ENCODE peak calls at places on chromosomes 12 and 14, in nine cellular contexts. One of them, this sample, is unnamed. For H3K4me1, the result is how much of the 10 kb centered on the place peaks cover.

GRCh38 chr14:69803753-69804152 is 6.7 kb upstream of the SLC10A1 start:
- DNase-seq in cardiac muscle cell: no peak
- DNase-seq in neural progenitor cell: no peak
- DNase-seq in colonic mucosa: no peak
- DNase-seq in body of pancreas: no peak
- DNase-seq in BE2C: no peak
- DNase-seq in OCI-LY7: no peak
- DNase-seq in endodermal cell: no peak
- DNase-seq in left ventricle myocardium inferior: no peak
- DNase-seq in this sample: no peak

GRCh38 chr12:49873361-49873934 is 30.3 kb downstream of the FAIM2 start:
- DNase-seq in cardiac muscle cell: peak
- DNase-seq in neural progenitor cell: no peak
- DNase-seq in colonic mucosa: no peak
- DNase-seq in body of pancreas: no peak
- DNase-seq in BE2C: peak
- DNase-seq in OCI-LY7: no peak
- DNase-seq in endodermal cell: peak
- DNase-seq in left ventricle myocardium inferior: peak
- DNase-seq in this sample: peak

GRCh38 chr14:60646202-60646886 is 2.9 kb downstream of the SIX1 start:
- DNase-seq in cardiac muscle cell: no peak
- DNase-seq in neural progenitor cell: peak
- DNase-seq in colonic mucosa: no peak
- DNase-seq in body of pancreas: no peak
- DNase-seq in BE2C: no peak
- DNase-seq in OCI-LY7: no peak
- DNase-seq in endodermal cell: peak
- DNase-seq in left ventricle myocardium inferior: no peak
- DNase-seq in this sample: no peak

GRCh38 chr12:90905691-90906370 is 49.1 kb downstream of the CCER1 start:
- DNase-seq in cardiac muscle cell: no peak
- DNase-seq in neural progenitor cell: no peak
- DNase-seq in colonic mucosa: no peak
- DNase-seq in body of pancreas: no peak
- DNase-seq in BE2C: no peak
- DNase-seq in OCI-LY7: no peak
- DNase-seq in endodermal cell: no peak
- DNase-seq in left ventricle myocardium inferior: no peak
- DNase-seq in this sample: no peak

GRCh38 chr14:92577321-92577742 is 63.8 kb downstream of the RIN3 start:
- DNase-seq in cardiac muscle cell: no peak
- DNase-seq in neural progenitor cell: no peak
- DNase-seq in colonic mucosa: no peak
- DNase-seq in body of pancreas: no peak
- DNase-seq in BE2C: no peak
- DNase-seq in OCI-LY7: no peak
- DNase-seq in endodermal cell: no peak
- DNase-seq in left ventricle myocardium inferior: no peak
- DNase-seq in this sample: no peak

GRCh38 chr14:34872822-34873590 is 2.2 kb downstream of the BAZ1A start:
- DNase-seq in cardiac muscle cell: peak
- DNase-seq in neural progenitor cell: peak
- DNase-seq in colonic mucosa: peak
- DNase-seq in body of pancreas: peak
- DNase-seq in BE2C: no peak
- DNase-seq in OCI-LY7: peak
- DNase-seq in endodermal cell: no peak
- DNase-seq in left ventricle myocardium inferior: no peak
- DNase-seq in this sample: no peak

GRCh38 chr14:71115306-71115705 is 208.0 kb downstream of the PCNX1 start:
- DNase-seq in cardiac muscle cell: no peak
- DNase-seq in neural progenitor cell: no peak
- DNase-seq in colonic mucosa: no peak
- DNase-seq in body of pancreas: no peak
- DNase-seq in BE2C: no peak
- DNase-seq in OCI-LY7: no peak
- DNase-seq in endodermal cell: no peak
- DNase-seq in left ventricle myocardium inferior: no peak
- DNase-seq in this sample: no peak

GRCh38 chr12:48956279-48957140 is 777 bp downstream of the ARF3 start:
- DNase-seq in cardiac muscle cell: peak
- DNase-seq in neural progenitor cell: peak
- DNase-seq in colonic mucosa: peak
- DNase-seq in body of pancreas: peak
- DNase-seq in BE2C: peak
- DNase-seq in OCI-LY7: peak
- DNase-seq in endodermal cell: peak
- DNase-seq in left ventricle myocardium inferior: peak
- DNase-seq in this sample: peak

GRCh38 chr14:93960774-93961438 is 15.5 kb downstream of the ASB2 start:
- DNase-seq in cardiac muscle cell: no peak
- DNase-seq in neural progenitor cell: no peak
- DNase-seq in colonic mucosa: no peak
- DNase-seq in body of pancreas: no peak
- DNase-seq in BE2C: no peak
- DNase-seq in OCI-LY7: no peak
- DNase-seq in endodermal cell: no peak
- DNase-seq in left ventricle myocardium inferior: no peak
- DNase-seq in this sample: no peak

GRCh38 chr14:93959239-93960107 is 16.9 kb downstream of the ASB2 start:
- DNase-seq in cardiac muscle cell: peak
- DNase-seq in neural progenitor cell: no peak
- DNase-seq in colonic mucosa: peak
- DNase-seq in body of pancreas: peak
- DNase-seq in BE2C: peak
- DNase-seq in OCI-LY7: peak
- DNase-seq in endodermal cell: peak
- DNase-seq in left ventricle myocardium inferior: no peak
- DNase-seq in this sample: peak

GRCh38 chr14:93961610-93962009 is 14.8 kb downstream of the ASB2 start:
- DNase-seq in cardiac muscle cell: no peak
- DNase-seq in neural progenitor cell: no peak
- DNase-seq in colonic mucosa: no peak
- DNase-seq in body of pancreas: no peak
- DNase-seq in BE2C: no peak
- DNase-seq in OCI-LY7: peak
- DNase-seq in endodermal cell: no peak
- DNase-seq in left ventricle myocardium inferior: no peak
- DNase-seq in this sample: no peak

GRCh38 chr14:93958567-93959238 is 17.7 kb downstream of the ASB2 start:
- DNase-seq in cardiac muscle cell: no peak
- DNase-seq in neural progenitor cell: no peak
- DNase-seq in colonic mucosa: no peak
- DNase-seq in body of pancreas: no peak
- DNase-seq in BE2C: no peak
- DNase-seq in OCI-LY7: peak
- DNase-seq in endodermal cell: no peak
- DNase-seq in left ventricle myocardium inferior: no peak
- DNase-seq in this sample: no peak

DNA sequence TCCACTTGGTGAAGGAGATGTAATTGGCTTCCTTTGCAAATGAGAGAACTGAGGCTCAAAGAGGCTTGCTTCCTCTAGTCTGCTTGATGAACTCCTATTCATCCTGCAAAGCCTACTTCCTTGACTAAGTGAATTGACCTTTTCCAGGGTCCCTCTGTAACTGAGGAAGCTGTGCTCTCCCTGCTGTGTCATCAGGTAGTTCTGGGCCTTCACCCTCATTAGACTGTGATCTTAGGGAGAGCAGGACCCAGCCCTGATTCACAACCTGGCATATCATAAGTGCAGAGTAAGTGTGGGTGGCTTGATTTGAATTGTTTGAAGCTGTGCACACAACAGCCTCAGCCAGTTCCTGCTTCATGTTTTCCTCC is 16.3 kb downstream of the ASB2 start:
- DNase-seq in cardiac muscle cell: no peak
- DNase-seq in neural progenitor cell: no peak
- DNase-seq in colonic mucosa: no peak
- DNase-seq in body of pancreas: no peak
- DNase-seq in BE2C: no peak
- DNase-seq in OCI-LY7: peak
- DNase-seq in endodermal cell: no peak
- DNase-seq in left ventricle myocardium inferior: no peak
- DNase-seq in this sample: no peak
- H3K4me3 ChIP-seq in cardiac muscle cell: no peak
- H3K4me3 ChIP-seq in neural progenitor cell: no peak
- H3K4me3 ChIP-seq in colonic mucosa: no peak
- H3K4me3 ChIP-seq in body of pancreas: no peak
- H3K4me3 ChIP-seq in BE2C: no peak
- H3K4me3 ChIP-seq in OCI-LY7: peak
- H3K4me3 ChIP-seq in endodermal cell: no peak
- H3K4me3 ChIP-seq in left ventricle myocardium inferior: no peak
- H3K4me3 ChIP-seq in this sample: no peak

GRCh38 chr12:8658361-8658760 is 4.3 kb downstream of the MFAP5 start:
- DNase-seq in cardiac muscle cell: peak
- DNase-seq in neural progenitor cell: peak
- DNase-seq in colonic mucosa: no peak
- DNase-seq in body of pancreas: no peak
- DNase-seq in BE2C: no peak
- DNase-seq in OCI-LY7: no peak
- DNase-seq in endodermal cell: peak
- DNase-seq in left ventricle myocardium inferior: no peak
- DNase-seq in this sample: no peak
- H3K4me1 ChIP-seq in cardiac muscle cell: under half
- H3K4me1 ChIP-seq in neural progenitor cell: under half
- H3K4me1 ChIP-seq in colonic mucosa: under half
- H3K4me1 ChIP-seq in body of pancreas: under half
- H3K4me1 ChIP-seq in BE2C: under half
- H3K4me1 ChIP-seq in OCI-LY7: under half
- H3K4me1 ChIP-seq in endodermal cell: under half
- H3K4me1 ChIP-seq in left ventricle myocardium inferior: under half
- H3K4me1 ChIP-seq in this sample: under half

GRCh38 chr14:103543140-103543539 is 14.1 kb downstream of the TRMT61A start:
- DNase-seq in cardiac muscle cell: no peak
- DNase-seq in neural progenitor cell: no peak
- DNase-seq in colonic mucosa: no peak
- DNase-seq in body of pancreas: no peak
- DNase-seq in BE2C: peak
- DNase-seq in OCI-LY7: no peak
- DNase-seq in endodermal cell: no peak
- DNase-seq in left ventricle myocardium inferior: no peak
- DNase-seq in this sample: no peak

GRCh38 chr14:103542545-103543088 is 13.6 kb downstream of the TRMT61A start:
- DNase-seq in cardiac muscle cell: no peak
- DNase-seq in neural progenitor cell: peak
- DNase-seq in colonic mucosa: no peak
- DNase-seq in body of pancreas: peak
- DNase-seq in BE2C: peak
- DNase-seq in OCI-LY7: no peak
- DNase-seq in endodermal cell: peak
- DNase-seq in left ventricle myocardium inferior: peak
- DNase-seq in this sample: no peak

GRCh38 chr14:103540816-103541493 is 12.0 kb downstream of the TRMT61A start:
- DNase-seq in cardiac muscle cell: no peak
- DNase-seq in neural progenitor cell: no peak
- DNase-seq in colonic mucosa: no peak
- DNase-seq in body of pancreas: no peak
- DNase-seq in BE2C: no peak
- DNase-seq in OCI-LY7: no peak
- DNase-seq in endodermal cell: no peak
- DNase-seq in left ventricle myocardium inferior: no peak
- DNase-seq in this sample: peak

GRCh38 chr14:103541494-103541943 is 12.5 kb downstream of the TRMT61A start:
- DNase-seq in cardiac muscle cell: no peak
- DNase-seq in neural progenitor cell: no peak
- DNase-seq in colonic mucosa: no peak
- DNase-seq in body of pancreas: no peak
- DNase-seq in BE2C: peak
- DNase-seq in OCI-LY7: no peak
- DNase-seq in endodermal cell: no peak
- DNase-seq in left ventricle myocardium inferior: no peak
- DNase-seq in this sample: no peak

DNA sequence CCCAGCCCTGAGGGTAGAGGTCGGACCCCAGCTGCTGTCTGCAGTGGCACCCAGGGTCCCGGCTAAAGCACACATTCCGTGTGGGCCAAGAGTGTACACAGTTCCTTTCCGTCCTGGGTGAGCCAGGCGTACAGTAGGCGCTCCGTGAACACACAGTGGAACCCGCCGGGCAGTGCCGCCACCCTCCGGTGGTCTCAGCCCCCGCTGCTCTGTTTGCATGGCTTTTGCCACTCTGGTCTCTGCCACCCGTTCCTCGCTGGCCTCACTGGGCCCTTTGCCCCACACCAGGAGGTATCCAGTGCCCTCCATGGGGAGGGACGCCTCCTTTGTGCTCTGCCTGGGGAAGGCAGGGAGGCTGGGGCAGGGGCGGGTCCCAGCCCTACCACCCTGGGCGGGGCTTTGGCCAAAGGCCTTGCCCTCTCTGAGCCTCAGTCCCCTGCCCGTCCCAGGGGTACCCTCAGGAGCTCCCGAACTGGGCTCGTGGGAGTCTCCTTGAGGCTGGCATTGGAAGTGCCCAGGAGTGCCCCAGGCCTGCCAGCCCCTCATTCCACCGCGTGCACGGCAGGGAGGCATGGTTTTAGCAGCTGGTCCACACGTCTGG is 13.0 kb downstream of the TRMT61A start:
- DNase-seq in cardiac muscle cell: no peak
- DNase-seq in neural progenitor cell: peak
- DNase-seq in colonic mucosa: no peak
- DNase-seq in body of pancreas: no peak
- DNase-seq in BE2C: peak
- DNase-seq in OCI-LY7: no peak
- DNase-seq in endodermal cell: no peak
- DNase-seq in left ventricle myocardium inferior: no peak
- DNase-seq in this sample: no peak
- H3K4me3 ChIP-seq in cardiac muscle cell: no peak
- H3K4me3 ChIP-seq in neural progenitor cell: peak
- H3K4me3 ChIP-seq in colonic mucosa: no peak
- H3K4me3 ChIP-seq in body of pancreas: no peak
- H3K4me3 ChIP-seq in BE2C: no peak
- H3K4me3 ChIP-seq in OCI-LY7: no peak
- H3K4me3 ChIP-seq in endodermal cell: no peak
- H3K4me3 ChIP-seq in left ventricle myocardium inferior: peak
- H3K4me3 ChIP-seq in this sample: no peak

GRCh38 chr12:57842342-57843294 is 3.9 kb downstream of the CTDSP2 start:
- DNase-seq in cardiac muscle cell: peak
- DNase-seq in neural progenitor cell: peak
- DNase-seq in colonic mucosa: peak
- DNase-seq in body of pancreas: no peak
- DNase-seq in BE2C: no peak
- DNase-seq in OCI-LY7: peak
- DNase-seq in endodermal cell: peak
- DNase-seq in left ventricle myocardium inferior: no peak
- DNase-seq in this sample: no peak

GRCh38 chr12:57838594-57839302 is 7.8 kb downstream of the CTDSP2 start:
- DNase-seq in cardiac muscle cell: peak
- DNase-seq in neural progenitor cell: no peak
- DNase-seq in colonic mucosa: no peak
- DNase-seq in body of pancreas: no peak
- DNase-seq in BE2C: no peak
- DNase-seq in OCI-LY7: peak
- DNase-seq in endodermal cell: no peak
- DNase-seq in left ventricle myocardium inferior: no peak
- DNase-seq in this sample: no peak

GRCh38 chr12:57841445-57841844 is 5.1 kb downstream of the CTDSP2 start:
- DNase-seq in cardiac muscle cell: no peak
- DNase-seq in neural progenitor cell: no peak
- DNase-seq in colonic mucosa: no peak
- DNase-seq in body of pancreas: no peak
- DNase-seq in BE2C: no peak
- DNase-seq in OCI-LY7: no peak
- DNase-seq in endodermal cell: no peak
- DNase-seq in left ventricle myocardium inferior: no peak
- DNase-seq in this sample: no peak

GRCh38 chr12:57839996-57840395 is 6.5 kb downstream of the CTDSP2 start:
- DNase-seq in cardiac muscle cell: no peak
- DNase-seq in neural progenitor cell: no peak
- DNase-seq in colonic mucosa: no peak
- DNase-seq in body of pancreas: peak
- DNase-seq in BE2C: no peak
- DNase-seq in OCI-LY7: no peak
- DNase-seq in endodermal cell: no peak
- DNase-seq in left ventricle myocardium inferior: no peak
- DNase-seq in this sample: no peak

GRCh38 chr12:57840701-57841100 is 5.8 kb downstream of the CTDSP2 start:
- DNase-seq in cardiac muscle cell: peak
- DNase-seq in neural progenitor cell: no peak
- DNase-seq in colonic mucosa: peak
- DNase-seq in body of pancreas: peak
- DNase-seq in BE2C: peak
- DNase-seq in OCI-LY7: no peak
- DNase-seq in endodermal cell: no peak
- DNase-seq in left ventricle myocardium inferior: no peak
- DNase-seq in this sample: no peak
- H3K4me1 ChIP-seq in cardiac muscle cell: half or more
- H3K4me1 ChIP-seq in neural progenitor cell: half or more
- H3K4me1 ChIP-seq in colonic mucosa: half or more
- H3K4me1 ChIP-seq in body of pancreas: half or more
- H3K4me1 ChIP-seq in BE2C: under half
- H3K4me1 ChIP-seq in OCI-LY7: half or more
- H3K4me1 ChIP-seq in endodermal cell: under half
- H3K4me1 ChIP-seq in left ventricle myocardium inferior: half or more
- H3K4me1 ChIP-seq in this sample: half or more

This sample was measured in left lung.